ENCODE peak calls at places on chromosomes 1 and 21, in ten cellular contexts. I is upper lobe of left lung, T is sigmoid colon, B is body of pancreas, Y is adrenal gland, X is transverse colon, U is heart left ventricle, Z is suprapubic skin, J is IMR-90, A is A549. K is an unnamed sample. For H3K4me1, the result is how much of the 10 kb centered on the place peaks cover.

GRCh38 chr1:87508247-87508646 is 179.6 kb downstream of the LMO4 start:
- DNase-seq in I (no peak), T (no peak), B (no peak), Y (no peak), X (no peak), U (no peak), Z (no peak), J (peak), A (no peak), K (no peak)

GRCh38 chr21:34924194-34924593 is 124.9 kb downstream of the RUNX1 start:
- DNase-seq in I (no peak), T (no peak), B (no peak), Y (no peak), X (no peak), U (no peak), Z (no peak), J (no peak), A (no peak), K (no peak)

GRCh38 chr21:37914211-37914900 is 1.9 kb downstream of the KCNJ6 start:
- DNase-seq in I (peak), T (no peak), B (peak), Y (no peak), X (no peak), U (no peak), Z (no peak), J (peak), A (no peak), K (no peak)

GRCh38 chr1:11649237-11649623 is 5.0 kb downstream of the FBXO2 start:
- DNase-seq in I (no peak), T (no peak), B (peak), Y (no peak), X (no peak), U (no peak), Z (no peak), J (no peak), A (no peak), K (no peak)

GRCh38 chr1:4488018-4488417 is 166.4 kb upstream of the AJAP1 start:
- DNase-seq in I (no peak), T (no peak), B (no peak), Y (no peak), X (no peak), U (no peak), Z (no peak), J (no peak), A (no peak), K (no peak)

GRCh38 chr1:53195211-53195909 is 1.3 kb upstream of the CPT2 start:
- DNase-seq in I (no peak), T (peak), B (no peak), Y (no peak), X (no peak), U (no peak), Z (no peak), J (no peak), A (no peak), K (no peak)

GRCh38 chr21:35395728-35396127 is 346.6 kb upstream of the RUNX1 start:
- DNase-seq in I (no peak), T (no peak), B (no peak), Y (no peak), X (no peak), U (no peak), Z (no peak), J (peak), A (no peak), K (no peak)

GRCh38 chr1:17059391-17060128 is 5.7 kb upstream of the SDHB start:
- DNase-seq in I (peak), T (no peak), B (peak), Y (peak), X (peak), U (peak), Z (no peak), J (peak), A (peak), K (no peak)

GRCh38 chr1:159827102-159827490 is 423 bp downstream of the SLAMF8 start:
- DNase-seq in I (no peak), T (no peak), B (no peak), Y (no peak), X (no peak), U (no peak), Z (no peak), J (no peak), A (no peak), K (no peak)

GRCh38 chr1:234897754-234898454 is 230.7 kb downstream of the TOMM20 start:
- DNase-seq in I (no peak), T (no peak), B (no peak), Y (no peak), X (no peak), U (no peak), Z (no peak), J (no peak), A (no peak), K (no peak)

GRCh38 chr1:182549811-182550210 is 39.2 kb downstream of the RNASEL start:
- DNase-seq in I (no peak), T (no peak), B (no peak), Y (no peak), X (no peak), U (no peak), Z (no peak), J (no peak), A (no peak), K (no peak)

GRCh38 chr1:30738040-30738441 is 14.7 kb upstream of the MATN1 start:
- DNase-seq in I (no peak), T (no peak), B (no peak), Y (no peak), X (no peak), U (no peak), Z (no peak), J (no peak), A (no peak), K (no peak)

GRCh38 chr1:93672477-93673158 is 9.0 kb downstream of the BCAR3 start:
- DNase-seq in I (no peak), T (peak), B (no peak), Y (peak), X (no peak), U (no peak), Z (no peak), J (no peak), A (no peak), K (no peak)

GRCh38 chr1:111139234-111139955 is 498 bp downstream of the DRAM2 start:
- DNase-seq in I (no peak), T (no peak), B (peak), Y (peak), X (peak), U (peak), Z (no peak), J (peak), A (peak), K (no peak)

GRCh38 chr1:3681231-3681897 is 29.0 kb downstream of the TP73 start:
- DNase-seq in I (peak), T (no peak), B (no peak), Y (no peak), X (no peak), U (peak), Z (no peak), J (no peak), A (no peak), K (no peak)

GRCh38 chr1:187933562-187934419 is 1105.0 kb downstream of the PLA2G4A start:
- DNase-seq in I (no peak), T (no peak), B (no peak), Y (no peak), X (no peak), U (no peak), Z (no peak), J (no peak), A (no peak), K (no peak)

GRCh38 chr1:98704474-98704873 is 43.0 kb downstream of the SNX7 start:
- DNase-seq in I (no peak), T (no peak), B (no peak), Y (peak), X (no peak), U (no peak), Z (no peak), J (peak), A (peak), K (no peak)

GRCh38 chr1:176374967-176375569 is 87.9 kb upstream of the PAPPA2 start:
- DNase-seq in I (no peak), T (peak), B (peak), Y (peak), X (peak), U (peak), Z (peak), J (peak), A (peak), K (no peak)

GRCh38 chr1:97243973-97244560 is 522.5 kb downstream of the PTBP2 start:
- DNase-seq in I (no peak), T (no peak), B (no peak), Y (no peak), X (no peak), U (no peak), Z (no peak), J (peak), A (peak), K (no peak)

GRCh38 chr1:39788758-39789570 is at the start of gene BMP8B:
- DNase-seq in I (peak), T (peak), B (peak), Y (peak), X (peak), U (peak), Z (no peak), J (no peak), A (peak), K (no peak)

GRCh38 chr1:100036718-100037664 is 67.2 kb downstream of the SLC35A3 start:
- DNase-seq in I (no peak), T (no peak), B (no peak), Y (no peak), X (peak), U (no peak), Z (no peak), J (peak), A (no peak), K (no peak)

GRCh38 chr21:15122241-15122640 is 57.4 kb upstream of the NRIP1 start:
- DNase-seq in I (no peak), T (no peak), B (peak), Y (peak), X (no peak), U (no peak), Z (no peak), J (no peak), A (peak), K (no peak)

GRCh38 chr1:191634801-191635520 is 523.3 kb upstream of the RGS18 start:
- DNase-seq in I (no peak), T (no peak), B (no peak), Y (no peak), X (no peak), U (no peak), Z (no peak), J (peak), A (no peak), K (no peak)

GRCh38 chr1:157671895-157672294 is 28.7 kb downstream of the FCRL3 start:
- DNase-seq in I (no peak), T (no peak), B (no peak), Y (no peak), X (no peak), U (no peak), Z (no peak), J (no peak), A (no peak), K (no peak)

GRCh38 chr1:63908016-63908415 is 134.2 kb downstream of the ROR1 start:
- DNase-seq in I (no peak), T (no peak), B (no peak), Y (no peak), X (no peak), U (no peak), Z (no peak), J (peak), A (no peak), K (no peak)

GRCh38 chr1:172383541-172383940 is 36.9 kb upstream of the C1orf105 start:
- DNase-seq in I (no peak), T (no peak), B (no peak), Y (no peak), X (no peak), U (no peak), Z (no peak), J (peak), A (no peak), K (no peak)

GRCh38 chr1:201192478-201192804 is 1.8 kb downstream of the IGFN1 start:
- DNase-seq in I (no peak), T (no peak), B (no peak), Y (no peak), X (no peak), U (no peak), Z (no peak), J (no peak), A (no peak), K (no peak)

GRCh38 chr1:81799939-81800740 is 594 bp upstream of the ADGRL2 start:
- DNase-seq in I (peak), T (peak), B (peak), Y (peak), X (peak), U (peak), Z (peak), J (peak), A (peak), K (no peak)

GRCh38 chr1:186008920-186009737 is 274.9 kb downstream of the HMCN1 start:
- DNase-seq in I (no peak), T (no peak), B (no peak), Y (no peak), X (no peak), U (no peak), Z (no peak), J (peak), A (no peak), K (no peak)

GRCh38 chr1:1432951-1433803 is 2.3 kb upstream of the VWA1 start:
- DNase-seq in I (peak), T (peak), B (peak), Y (peak), X (peak), U (peak), Z (peak), J (no peak), A (no peak), K (no peak)

GRCh38 chr1:26403656-26404055 is 7.0 kb upstream of the LIN28A start:
- DNase-seq in I (no peak), T (no peak), B (no peak), Y (no peak), X (no peak), U (no peak), Z (no peak), J (no peak), A (no peak), K (no peak)

DNA sequence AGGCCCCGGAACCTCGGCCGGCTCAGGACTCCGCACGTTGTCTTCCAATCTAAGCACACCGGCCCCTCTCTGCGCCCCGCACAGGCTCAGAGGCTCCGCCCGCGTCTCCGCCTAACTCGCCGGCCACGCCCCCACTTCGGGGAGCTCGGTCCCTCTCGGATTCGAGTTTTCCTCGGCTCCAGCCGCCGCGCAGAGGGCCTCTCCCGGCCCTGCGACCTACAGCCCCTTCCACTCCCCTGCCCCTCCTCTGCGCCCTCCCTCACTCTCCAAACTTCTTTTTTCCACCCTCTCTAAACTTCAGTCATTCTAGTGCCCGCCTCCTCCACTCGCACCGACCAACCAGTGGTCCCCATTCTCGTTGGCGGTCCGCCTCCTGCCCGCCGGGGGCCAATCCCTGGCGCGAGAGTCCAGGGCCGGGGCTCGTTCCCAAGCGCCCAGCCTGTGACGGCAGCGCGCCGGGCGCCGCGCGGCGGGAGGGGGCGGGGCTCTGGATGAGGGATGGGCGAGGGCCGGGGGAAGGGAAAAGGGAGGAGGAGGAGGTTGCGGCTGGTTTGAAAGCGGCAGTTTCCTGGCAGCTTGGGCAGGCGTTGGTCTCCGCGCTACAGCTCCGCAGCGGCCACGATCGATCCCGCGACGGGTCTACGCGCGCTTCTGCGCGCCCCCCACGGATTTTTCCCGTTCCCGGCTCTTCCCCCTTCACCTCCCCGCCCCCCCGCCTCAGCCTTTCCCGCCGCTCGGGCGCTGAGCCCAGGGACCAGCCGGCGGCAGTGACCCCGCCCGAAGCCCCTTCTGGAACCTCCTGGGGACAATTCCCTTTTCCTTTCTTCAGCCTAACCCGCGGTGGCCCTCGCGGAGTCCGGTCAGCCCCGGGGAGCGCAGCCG is at the start of gene MAGI3:
- DNase-seq in I (peak), T (peak), B (peak), Y (peak), X (peak), U (peak), Z (peak), J (peak), A (peak), K (peak)
- TF ChIP-seq POLR2A in I (no peak), T (peak), B (peak), Y (peak), X (peak), U (peak), Z (no peak), J (peak), A (peak), K (peak)

GRCh38 chr21:26752849-26753248 is 92.4 kb downstream of the ADAMTS1 start:
- DNase-seq in I (no peak), T (no peak), B (no peak), Y (no peak), X (no peak), U (no peak), Z (no peak), J (no peak), A (no peak), K (no peak)

GRCh38 chr21:26754853-26755252 is 90.4 kb downstream of the ADAMTS1 start:
- DNase-seq in I (no peak), T (no peak), B (no peak), Y (no peak), X (no peak), U (no peak), Z (no peak), J (no peak), A (no peak), K (no peak)

GRCh38 chr21:26748066-26748465 is 97.1 kb downstream of the ADAMTS1 start:
- DNase-seq in I (no peak), T (no peak), B (no peak), Y (no peak), X (no peak), U (no peak), Z (no peak), J (no peak), A (no peak), K (no peak)

GRCh38 chr21:26753822-26754221 is 91.4 kb downstream of the ADAMTS1 start:
- DNase-seq in I (no peak), T (no peak), B (no peak), Y (no peak), X (no peak), U (no peak), Z (no peak), J (no peak), A (no peak), K (no peak)

GRCh38 chr21:26751305-26751704 is 93.9 kb downstream of the ADAMTS1 start:
- DNase-seq in I (no peak), T (no peak), B (no peak), Y (no peak), X (no peak), U (no peak), Z (no peak), J (no peak), A (no peak), K (no peak)
- H3K4me1 ChIP-seq in I (under half), T (under half), B (under half), Y (under half), X (under half), U (under half), Z (under half), J (under half), A (under half), K (under half)

DNA sequence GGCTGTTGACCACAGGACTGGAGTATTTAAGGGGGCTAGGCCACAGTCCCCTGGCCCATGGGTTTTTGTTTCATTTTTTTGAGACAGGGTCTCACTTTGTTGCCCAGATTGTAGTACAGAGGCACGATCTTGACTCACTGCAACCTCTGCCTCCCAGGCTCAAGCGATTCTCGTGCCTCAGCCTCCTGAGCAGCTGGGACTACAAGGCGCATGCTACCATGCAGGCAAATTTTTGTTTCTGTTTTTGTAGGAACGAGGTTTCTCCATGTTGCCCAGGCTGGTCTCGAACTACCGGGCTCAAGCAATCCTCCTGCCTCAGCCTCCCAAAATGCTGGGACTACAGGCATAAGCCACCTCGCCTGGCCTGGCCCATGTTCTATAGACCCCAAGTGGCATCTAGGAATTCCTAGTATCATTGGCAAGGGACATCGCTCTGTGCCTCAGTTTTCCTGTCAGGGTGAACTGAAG is 14.6 kb downstream of the NES start:
- DNase-seq in I (no peak), T (no peak), B (no peak), Y (no peak), X (no peak), U (no peak), Z (no peak), J (no peak), A (no peak), K (no peak)
- H3K4me3 ChIP-seq in I (no peak), T (no peak), B (no peak), Y (no peak), X (no peak), U (no peak), Z (no peak), J (no peak), A (no peak), K (no peak)

GRCh38 chr1:10210841-10211804 is 753 bp downstream of the KIF1B start:
- DNase-seq in I (no peak), T (peak), B (peak), Y (peak), X (peak), U (peak), Z (peak), J (peak), A (peak), K (no peak)

GRCh38 chr1:10211805-10212405 is 1.5 kb downstream of the KIF1B start:
- DNase-seq in I (no peak), T (no peak), B (no peak), Y (peak), X (no peak), U (no peak), Z (peak), J (no peak), A (peak), K (peak)

GRCh38 chr1:10209590-10209904 is 823 bp upstream of the KIF1B start:
- DNase-seq in I (no peak), T (no peak), B (no peak), Y (no peak), X (no peak), U (no peak), Z (no peak), J (no peak), A (no peak), K (no peak)

GRCh38 chr1:10208537-10208936 is 1.8 kb upstream of the KIF1B start:
- DNase-seq in I (no peak), T (no peak), B (no peak), Y (peak), X (no peak), U (no peak), Z (no peak), J (no peak), A (no peak), K (no peak)

GRCh38 chr1:10209905-10210810 is at the start of gene KIF1B:
- DNase-seq in I (peak), T (peak), B (peak), Y (peak), X (peak), U (peak), Z (peak), J (peak), A (peak), K (no peak)
- TF ChIP-seq POLR2A in I (peak), T (peak), B (peak), Y (peak), X (peak), U (peak), Z (peak), J (peak), A (peak), K (peak)

DNA sequence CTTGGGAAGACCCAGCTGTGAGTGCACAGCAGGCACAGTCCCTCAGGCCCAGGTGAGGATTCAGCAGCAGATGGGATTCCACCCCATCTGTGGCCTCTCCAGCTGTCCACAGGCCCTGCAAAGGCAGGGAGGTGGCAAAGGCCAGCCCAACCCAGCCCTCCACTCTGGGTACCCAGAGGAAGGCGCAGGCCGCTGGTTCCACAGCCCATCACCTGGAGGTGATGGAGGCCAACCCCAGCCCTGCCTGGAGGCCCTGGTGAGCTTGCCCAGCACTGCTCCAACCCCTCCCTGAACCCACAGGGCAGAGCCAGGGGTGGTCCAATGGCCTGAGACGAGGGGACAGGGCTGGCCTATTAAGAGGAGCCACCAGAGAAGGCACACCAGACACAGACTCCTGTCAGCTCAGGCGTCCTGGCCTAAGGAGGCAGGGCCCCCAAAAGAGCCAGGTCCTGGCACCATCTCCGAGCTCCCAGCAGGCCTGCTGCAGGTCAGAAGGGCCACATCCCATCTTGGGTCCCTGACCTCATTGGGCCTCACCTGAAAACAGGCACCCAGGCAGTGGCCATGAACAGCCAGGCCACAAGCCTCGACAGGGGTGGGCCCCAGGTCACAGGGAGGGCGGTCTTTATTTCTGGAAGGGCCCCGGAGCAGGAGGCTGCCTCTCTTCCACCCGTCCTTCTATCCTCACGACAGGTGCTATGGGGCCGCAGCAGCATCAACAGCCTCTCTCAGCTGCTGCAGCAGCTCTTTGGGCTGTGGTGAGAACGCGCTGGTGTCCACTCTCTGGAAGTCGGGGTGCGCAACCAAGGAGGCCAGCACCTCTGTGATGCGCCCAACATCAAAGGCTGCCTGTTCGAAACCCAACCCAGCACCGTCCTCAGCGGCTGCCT is 3.2 kb downstream of the JMJD4 start:
- DNase-seq in I (peak), T (no peak), B (no peak), Y (peak), X (no peak), U (no peak), Z (no peak), J (no peak), A (no peak), K (no peak)
- H3K4me1 ChIP-seq in I (under half), T (half or more), B (half or more), Y (under half), X (under half), U (under half), Z (half or more), J (under half), A (under half), K (half or more)

K was measured in vagina.